ENCODE peak calls at places on chromosomes 4 and X, in four cellular contexts. A is endodermal cell, Q is mesendoderm, K is K562. V is an unnamed sample.

GRCh38 chr4:20299515-20299914 is 47.8 kb downstream of the SLIT2 start:
- DNase-seq in A (no peak), Q (peak), K (peak), V (no peak)

GRCh38 chr4:148730766-148731165 is 288.6 kb upstream of the NR3C2 start:
- DNase-seq in K (no peak), Q (no peak), A (no peak), V (no peak)

GRCh38 chr4:180909279-180909678 is 1333.9 kb upstream of the TENM3 start:
- DNase-seq in A (peak), K (no peak), Q (peak), V (no peak)

GRCh38 chrX:122572461-122572860 is 611.6 kb upstream of the GRIA3 start:
- DNase-seq in Q (no peak), K (no peak), A (no peak), V (no peak)

GRCh38 chrX:114532093-114532805 is 51.6 kb upstream of the HTR2C start:
- DNase-seq in K (no peak), Q (no peak), A (no peak), V (no peak)

GRCh38 chr4:141807501-141807900 is 171.1 kb downstream of the IL15 start:
- DNase-seq in Q (no peak), A (no peak), K (no peak), V (no peak)

GRCh38 chr4:59968796-59969195 is 1231.3 kb upstream of the ADGRL3 start:
- DNase-seq in Q (no peak), K (no peak), A (no peak), V (no peak)

GRCh38 chr4:3451956-3452355 is 10.2 kb downstream of the HGFAC start:
- DNase-seq in Q (no peak), A (no peak), K (no peak), V (no peak)

GRCh38 chrX:79161655-79162054 is 17.2 kb downstream of the GPR174 start:
- DNase-seq in Q (no peak), A (no peak), K (no peak), V (no peak)

GRCh38 chr4:12692815-12693214 is 791.3 kb downstream of the RAB28 start:
- DNase-seq in Q (no peak), K (no peak), A (no peak), V (no peak)

GRCh38 chr4:165131247-165131832 is 18.7 kb upstream of the TMEM192 start:
- DNase-seq in K (peak), Q (peak), A (peak), V (no peak)

GRCh38 chr4:20219526-20219925 is 32.2 kb upstream of the SLIT2 start:
- DNase-seq in A (no peak), Q (no peak), K (no peak), V (no peak)

GRCh38 chr4:76272999-76273398 is 21.5 kb downstream of the FAM47E start:
- DNase-seq in A (no peak), K (no peak), Q (no peak), V (no peak)

GRCh38 chrX:15350329-15350996 is 15.1 kb upstream of the PIGA start:
- DNase-seq in A (peak), K (no peak), Q (peak), V (no peak)

GRCh38 chr4:17109126-17109525 is 210.7 kb upstream of the LDB2 start:
- DNase-seq in K (no peak), A (no peak), Q (no peak), V (no peak)

GRCh38 chr4:38687571-38688011 is 23.6 kb downstream of the KLF3 start:
- DNase-seq in A (no peak), K (no peak), Q (no peak), V (no peak)

GRCh38 chrX:140439455-140439854 is 65.4 kb downstream of the SOX3 start:
- DNase-seq in A (peak), K (no peak), Q (peak), V (no peak)

GRCh38 chr4:8506373-8507250 is 66.0 kb downstream of the TRMT44 start:
- DNase-seq in A (peak), K (no peak), Q (peak), V (no peak)

GRCh38 chrX:21955398-21956189 is 15.1 kb downstream of the SMS start:
- DNase-seq in Q (no peak), A (peak), K (no peak), V (no peak)

GRCh38 chrX:100408643-100409315 is 1.3 kb downstream of the PCDH19 start:
- DNase-seq in Q (no peak), K (no peak), A (peak), V (no peak)

GRCh38 chrX:57368158-57368557 is 81.7 kb downstream of the FAAH2 start:
- DNase-seq in K (no peak), Q (no peak), A (no peak), V (no peak)

GRCh38 chrX:115650916-115651315 is 89.9 kb downstream of the PLS3 start:
- DNase-seq in K (peak), Q (peak), A (peak), V (no peak)

GRCh38 chr4:151600432-151600831 is 160.4 kb downstream of the GATB start:
- DNase-seq in A (no peak), Q (no peak), K (no peak), V (no peak)

GRCh38 chr4:2367626-2368025 is 50.8 kb downstream of the ZFYVE28 start:
- DNase-seq in K (no peak), Q (no peak), A (peak), V (no peak)

GRCh38 chrX:71623714-71624113 is 5.4 kb upstream of the CXCR3 start:
- DNase-seq in K (no peak), Q (no peak), A (no peak), V (no peak)

GRCh38 chrX:7330551-7330950 is 182.6 kb upstream of the PUDP start:
- DNase-seq in Q (no peak), K (no peak), A (no peak), V (no peak)

GRCh38 chr4:133711817-133712216 is 489.8 kb downstream of the PABPC4L start:
- DNase-seq in K (no peak), Q (peak), A (no peak), V (no peak)

GRCh38 chrX:72060196-72060974 is 71.3 kb downstream of the RTL5 start:
- DNase-seq in A (peak), Q (peak), K (no peak), V (no peak)

GRCh38 chrX:32524385-32524784 is 687.0 kb downstream of the DMD start:
- DNase-seq in A (no peak), Q (peak), K (no peak), V (no peak)

GRCh38 chr4:2796261-2797187 is 3.6 kb downstream of the SH3BP2 start:
- DNase-seq in K (no peak), Q (no peak), A (no peak), V (peak)

GRCh38 chrX:108001218-108001814 is 19.1 kb upstream of the TEX13B start:
- DNase-seq in A (peak), K (peak), Q (peak), V (no peak)

GRCh38 chr4:52788806-52789205 is 37.6 kb upstream of the ERVMER34-1 start:
- DNase-seq in K (no peak), A (peak), Q (peak), V (no peak)

GRCh38 chr4:66691101-66691500 is 854.2 kb downstream of the CENPC start:
- DNase-seq in K (no peak), A (peak), Q (peak), V (no peak)

GRCh38 chrX:55201930-55202579 is 18.1 kb upstream of the PAGE5 start:
- DNase-seq in K (no peak), Q (no peak), A (no peak), V (no peak)

GRCh38 chrX:1595711-1596060 is 4.3 kb downstream of the AKAP17A start:
- DNase-seq in K (no peak), Q (no peak), A (peak), V (no peak)

GRCh38 chrX:45596190-45596808 is 395.6 kb upstream of the DIPK2B start:
- DNase-seq in Q (no peak), K (no peak), A (no peak), V (no peak)

GRCh38 chr4:86549163-86549788 is 44.8 kb upstream of the PTPN13 start:
- DNase-seq in K (no peak), A (no peak), Q (no peak), V (no peak)

GRCh38 chr4:138114434-138114833 is 127.7 kb downstream of the SLC7A11 start:
- DNase-seq in K (no peak), A (no peak), Q (no peak), V (no peak)

GRCh38 chr4:138113819-138114415 is 128.2 kb downstream of the SLC7A11 start:
- DNase-seq in Q (no peak), K (no peak), A (no peak), V (no peak)

GRCh38 chr4:138111462-138112000 is 130.6 kb downstream of the SLC7A11 start:
- DNase-seq in K (no peak), A (peak), Q (peak), V (peak)

GRCh38 chr4:138110815-138111214 is 131.3 kb downstream of the SLC7A11 start:
- DNase-seq in A (no peak), Q (peak), K (no peak), V (peak)

GRCh38 chr4:138112389-138112788 is 129.8 kb downstream of the SLC7A11 start:
- DNase-seq in K (no peak), Q (peak), A (no peak), V (no peak)
- H3K9ac ChIP-seq in K (no peak), Q (no peak), A (no peak), V (no peak)

GRCh38 chr4:186845137-186845842 is 121.6 kb upstream of the FAT1 start:
- DNase-seq in Q (peak), A (no peak), K (peak), V (peak)
- H3K9ac ChIP-seq in Q (no peak), A (no peak), K (peak), V (peak)

GRCh38 chr4:169064281-169064680 is 54.2 kb upstream of the CBR4 start:
- DNase-seq in K (no peak), Q (no peak), A (no peak), V (peak)

GRCh38 chr4:169063441-169063840 is 53.4 kb upstream of the CBR4 start:
- DNase-seq in Q (no peak), K (no peak), A (no peak), V (no peak)

GRCh38 chr4:169060396-169061081 is 50.5 kb upstream of the CBR4 start:
- DNase-seq in A (no peak), Q (no peak), K (no peak), V (no peak)

GRCh38 chr4:169059294-169060201 is 49.5 kb upstream of the CBR4 start:
- DNase-seq in A (no peak), K (no peak), Q (no peak), V (no peak)

GRCh38 chr4:169062861-169063197 is 52.8 kb upstream of the CBR4 start:
- DNase-seq in A (no peak), K (no peak), Q (peak), V (no peak)
- H3K9ac ChIP-seq in A (no peak), K (no peak), Q (no peak), V (no peak)

GRCh38 chrX:137575596-137576255 is 9.8 kb downstream of the ZIC3 start:
- DNase-seq in A (peak), K (no peak), Q (peak), V (no peak)
- H3K9ac ChIP-seq in A (no peak), K (no peak), Q (peak), V (no peak)

GRCh38 chr4:100190643-100191600 is 654 bp upstream of the DDIT4L start:
- DNase-seq in Q (peak), A (peak), K (no peak), V (no peak)

GRCh38 chr4:100188829-100189228 is 1.4 kb downstream of the DDIT4L start:
- DNase-seq in Q (no peak), K (no peak), A (no peak), V (no peak)

GRCh38 chr4:100184787-100185186 is 5.5 kb downstream of the DDIT4L start:
- DNase-seq in A (no peak), Q (no peak), K (no peak), V (no peak)

GRCh38 chr4:100187781-100188180 is 2.5 kb downstream of the DDIT4L start:
- DNase-seq in A (no peak), K (no peak), Q (no peak), V (no peak)

DNA sequence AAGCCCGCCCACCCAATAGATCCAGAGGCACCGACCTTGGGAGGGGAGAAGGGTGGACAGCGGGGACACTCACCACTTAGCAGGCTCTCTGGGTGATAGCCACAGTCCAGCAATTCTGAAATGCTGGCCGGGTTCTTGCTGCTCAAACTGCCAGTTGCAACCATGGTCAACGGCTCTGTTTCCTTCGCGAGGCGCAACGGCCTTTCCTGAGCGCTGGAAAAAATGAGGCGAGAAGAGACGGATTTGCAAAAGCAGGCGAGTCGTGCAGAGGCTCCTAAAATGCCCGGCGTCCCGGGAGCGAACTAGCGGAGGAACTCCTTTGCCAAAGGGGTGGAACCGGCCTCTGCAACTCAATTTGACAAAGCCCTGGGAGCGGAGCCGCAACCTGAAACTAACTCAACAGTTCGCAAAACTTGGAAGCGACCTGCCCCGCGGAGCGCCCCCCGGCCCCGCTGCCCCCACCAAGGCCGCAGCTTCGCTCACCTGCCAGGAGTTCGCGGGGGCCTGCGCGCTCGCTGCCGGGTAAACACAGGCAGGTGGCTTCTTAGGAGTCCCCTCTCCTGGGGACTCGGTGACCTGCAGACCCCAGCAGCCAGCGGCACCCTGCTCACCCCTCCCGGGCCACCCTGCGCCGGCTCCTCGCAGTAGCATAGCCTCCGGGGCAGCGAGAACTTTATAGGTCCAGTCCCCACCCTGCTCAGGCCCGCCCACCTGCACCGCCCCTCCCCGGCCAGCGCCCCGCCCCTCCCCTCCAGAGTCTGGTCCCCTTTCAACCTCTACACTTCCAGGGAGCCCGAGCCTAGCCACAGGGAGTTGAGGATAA is at the start of gene DDIT4L:
- DNase-seq in Q (peak), K (peak), A (peak), V (no peak)
- H3K9ac ChIP-seq in Q (peak), K (no peak), A (peak), V (no peak)

DNA sequence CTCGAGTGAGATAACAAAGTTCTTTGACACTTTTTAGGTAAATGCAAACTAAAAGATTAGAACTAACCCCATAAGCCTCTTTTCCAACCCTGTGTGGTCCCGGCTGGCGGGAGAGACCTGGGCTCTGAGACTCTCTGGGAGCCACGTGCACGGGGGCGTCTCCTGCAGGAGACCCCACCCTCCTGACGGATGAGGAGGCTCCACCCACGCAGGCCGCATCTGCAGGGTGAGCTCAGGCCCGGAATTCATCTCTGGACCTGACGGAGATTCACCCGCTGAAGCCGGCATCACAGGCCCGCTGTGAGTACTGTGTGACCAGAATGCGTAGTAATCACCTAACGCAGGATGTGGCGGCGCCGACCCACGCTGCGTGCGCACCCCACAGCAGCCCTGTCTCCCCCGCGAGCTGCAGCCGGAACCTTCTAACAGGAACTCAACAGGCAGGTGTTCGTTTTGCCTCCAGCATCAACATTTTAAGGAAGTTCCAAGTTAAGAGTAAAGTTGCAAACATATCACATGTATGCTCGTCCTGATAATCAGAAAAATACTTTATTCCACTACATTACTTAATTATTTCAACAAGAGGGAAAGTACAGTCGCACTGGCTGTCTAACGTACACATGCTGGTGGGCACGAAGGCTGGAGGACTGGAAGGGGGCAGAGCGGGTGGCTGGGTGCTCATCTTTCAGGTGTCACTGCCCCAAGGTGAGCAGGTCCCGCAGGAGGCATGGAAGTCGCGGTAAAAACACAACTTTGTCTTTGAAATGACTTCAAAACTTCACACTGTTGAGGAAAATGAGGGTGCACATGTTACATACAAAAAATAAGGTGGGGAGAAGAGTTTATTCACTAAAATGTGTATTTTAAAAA is 44.5 kb downstream of the FGFRL1 start:
- DNase-seq in K (peak), A (peak), Q (peak), V (no peak)
- H3K9ac ChIP-seq in K (no peak), A (no peak), Q (no peak), V (no peak)

GRCh38 chr4:74156521-74156920 is 1.4 kb upstream of the MTHFD2L start:
- DNase-seq in K (no peak), A (no peak), Q (no peak), V (no peak)
- H3K9ac ChIP-seq in K (peak), A (no peak), Q (no peak), V (no peak)

GRCh38 chrX:150688911-150689451 is 4.2 kb upstream of the MTMR1 start:
- DNase-seq in K (no peak), Q (peak), A (peak), V (peak)
- H3K9ac ChIP-seq in K (no peak), Q (no peak), A (peak), V (peak)

DNA sequence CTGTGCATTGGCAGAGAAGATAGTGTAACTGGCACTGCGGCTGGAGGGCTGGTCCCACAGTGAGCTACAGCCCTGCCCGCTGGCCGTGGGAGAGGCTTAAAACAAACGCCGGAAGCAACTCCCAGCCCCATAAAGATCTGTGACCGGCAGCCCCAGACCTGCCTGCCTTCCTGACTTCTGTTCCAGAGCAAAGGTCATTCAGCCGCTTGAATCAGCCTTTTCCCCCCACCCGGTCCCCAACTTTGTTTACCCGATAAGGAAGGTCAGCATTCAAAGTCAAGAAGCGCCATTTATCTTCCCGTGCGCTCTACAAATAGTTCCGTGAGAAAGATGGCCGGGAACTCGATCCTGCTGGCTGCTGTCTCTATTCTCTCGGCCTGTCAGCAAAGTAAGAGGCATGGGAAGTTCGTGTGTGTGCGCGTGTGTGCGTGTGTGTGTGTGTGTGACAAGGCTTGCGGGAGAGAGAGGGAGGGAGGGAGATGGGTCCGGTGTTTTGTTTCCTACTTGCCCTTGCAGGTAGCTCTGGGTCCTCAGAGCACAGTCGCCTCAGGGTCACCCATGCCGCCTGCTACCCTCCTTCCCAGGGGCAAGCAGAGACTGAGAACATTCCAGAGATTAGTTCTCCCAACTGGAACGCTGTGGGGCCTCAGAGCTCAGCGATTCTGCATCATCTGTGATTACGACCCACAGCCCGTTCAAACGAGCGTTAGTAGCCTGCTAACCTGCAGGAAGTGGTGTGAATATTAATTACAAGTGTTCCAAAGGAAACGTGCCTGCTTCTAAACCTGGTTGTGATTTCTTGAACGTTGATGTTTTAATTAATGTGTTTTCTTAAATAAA is at the start of gene MGST2:
- DNase-seq in A (peak), Q (peak), K (peak), V (no peak)
- H3K9ac ChIP-seq in A (peak), Q (peak), K (peak), V (peak)

V was measured in keratinocyte.